ENCODE peak calls at places on chromosome X, in five cellular contexts. Y is activated T-cell treated with anti-CD3 and anti-CD28 coated beads, Interleukin-2, amount 50 U/mL, for 72 hours; N is EH; Z is non-pigmented ciliary epithelial cell; Q is fibroblast of mammary gland. I is an unnamed sample.

GRCh38 chrX:9272166-9272565 is 192.7 kb upstream of the TBL1X start:
- DNase-seq in Y (no peak), N (peak; percentile 0), Z (no peak), Q (peak; percentile 84), I (no peak)

GRCh38 chrX:148562846-148563245 is 62.4 kb downstream of the AFF2 start:
- DNase-seq in Y (no peak), N (no peak), Z (no peak), Q (no peak), I (no peak)

GRCh38 chrX:120401301-120401700 is 39.4 kb downstream of the ATP1B4 start:
- DNase-seq in Y (no peak), N (no peak), Z (no peak), Q (no peak), I (no peak)

GRCh38 chrX:368811-369562 is 17.7 kb downstream of the PPP2R3B start:
- DNase-seq in Y (no peak), N (peak; percentile 71), Z (no peak), Q (peak; percentile 27), I (no peak)

GRCh38 chrX:136752796-136753195 is 27.9 kb downstream of the ARHGEF6 start:
- DNase-seq in Y (no peak), N (peak; percentile 52), Z (no peak), Q (peak; percentile 57), I (no peak)

GRCh38 chrX:154833746-154834274 is 652 bp downstream of the SMIM9 start:
- DNase-seq in Y (no peak), N (no peak), Z (no peak), Q (no peak), I (no peak)

GRCh38 chrX:23822397-23822796 is 39.4 kb downstream of the SAT1 start:
- DNase-seq in Y (no peak), N (peak; percentile 53), Z (no peak), Q (peak; percentile 15), I (no peak)

GRCh38 chrX:19642517-19643109 is 127.3 kb upstream of the MAP3K15 start:
- DNase-seq in Y (no peak), N (no peak), Z (no peak), Q (no peak), I (no peak)

GRCh38 chrX:147848009-147848408 is 63.7 kb upstream of the FMR1 start:
- DNase-seq in Y (no peak), N (no peak), Z (no peak), Q (no peak), I (no peak)

GRCh38 chrX:128769511-128769910 is 717.3 kb upstream of the ACTRT1 start:
- DNase-seq in Y (no peak), N (no peak), Z (no peak), Q (no peak), I (no peak)

GRCh38 chrX:97787849-97788248 is 904.1 kb downstream of the RPA4 start:
- DNase-seq in Y (no peak), N (no peak), Z (no peak), Q (no peak), I (no peak)

GRCh38 chrX:40474205-40474626 is 106.6 kb upstream of the ATP6AP2 start:
- DNase-seq in Y (no peak), N (no peak), Z (no peak), Q (no peak), I (no peak)

GRCh38 chrX:101219840-101220191 is 230 bp downstream of the DRP2 start:
- DNase-seq in Y (no peak), N (peak; percentile 58), Z (no peak), Q (no peak), I (no peak)

GRCh38 chrX:39438603-39439602 is 637.6 kb downstream of the MID1IP1 start:
- DNase-seq in Y (no peak), N (no peak), Z (no peak), Q (no peak), I (no peak)

GRCh38 chrX:47148946-47149345 is 3.9 kb downstream of the RBM10 start:
- DNase-seq in Y (peak; percentile 54), N (no peak), Z (no peak), Q (peak; percentile 53), I (peak; percentile 46)

GRCh38 chrX:70432936-70433847 is 10.1 kb downstream of the GDPD2 start:
- DNase-seq in Y (no peak), N (no peak), Z (no peak), Q (no peak), I (no peak)

GRCh38 chrX:148049441-148049840 is 68.3 kb downstream of the FMR1NB start:
- DNase-seq in Y (no peak), N (peak; percentile 37), Z (no peak), Q (peak; percentile 45), I (no peak)

GRCh38 chrX:53262918-53263394 is 18.4 kb downstream of the IQSEC2 start:
- DNase-seq in Y (peak; percentile 15), N (peak; percentile 84), Z (no peak), Q (peak; percentile 85), I (peak; percentile 2)

GRCh38 chrX:54820737-54821136 is 13.2 kb downstream of the MAGED2 start:
- DNase-seq in Y (no peak), N (no peak), Z (no peak), Q (no peak), I (no peak)

GRCh38 chrX:41036668-41037326 is 48.4 kb upstream of the USP9X start:
- DNase-seq in Y (no peak), N (no peak), Z (no peak), Q (no peak), I (no peak)

GRCh38 chrX:44570524-44570923 is 27.9 kb upstream of the FUNDC1 start:
- DNase-seq in Y (no peak), N (no peak), Z (no peak), Q (peak; percentile 50), I (no peak)

GRCh38 chrX:84729809-84730208 is 227.6 kb upstream of the HDX start:
- DNase-seq in Y (peak; percentile 1), N (peak; percentile 41), Z (no peak), Q (peak; percentile 52), I (no peak)

GRCh38 chrX:43970528-43970927 is 2.7 kb downstream of the NDP start:
- DNase-seq in Y (no peak), N (peak; percentile 44), Z (no peak), Q (peak; percentile 81), I (no peak)

GRCh38 chrX:76148011-76148665 is 24.7 kb upstream of the PBDC1 start:
- DNase-seq in Y (peak; percentile 2), N (peak; percentile 59), Z (no peak), Q (peak; percentile 51), I (no peak)

GRCh38 chrX:46647251-46647650 is 73.7 kb downstream of the CHST7 start:
- DNase-seq in Y (no peak), N (peak; percentile 19), Z (no peak), Q (no peak), I (no peak)

GRCh38 chrX:47562615-47563243 is 1.7 kb downstream of the ARAF start:
- DNase-seq in Y (peak; percentile 38), N (peak; percentile 44), Z (no peak), Q (peak; percentile 41), I (peak; percentile 35)

GRCh38 chrX:146396409-146396808 is 413.2 kb upstream of the CXorf51B start:
- DNase-seq in Y (no peak), N (no peak), Z (no peak), Q (no peak), I (no peak)

GRCh38 chrX:10087391-10087790 is 69.4 kb upstream of the CLCN4 start:
- DNase-seq in Y (no peak), N (no peak), Z (no peak), Q (no peak), I (no peak)

GRCh38 chrX:39755152-39756032 is 342.4 kb downstream of the BCOR start:
- DNase-seq in Y (no peak), N (peak; percentile 96), Z (peak; percentile 85), Q (peak; percentile 95), I (no peak)

GRCh38 chrX:8672176-8672575 is 59.8 kb downstream of the ANOS1 start:
- DNase-seq in Y (no peak), N (no peak), Z (no peak), Q (no peak), I (no peak)

GRCh38 chrX:39674771-39675553 is 422.8 kb downstream of the BCOR start:
- DNase-seq in Y (no peak), N (no peak), Z (no peak), Q (no peak), I (no peak)

GRCh38 chrX:106415276-106415895 is 196.4 kb upstream of the RADX start:
- DNase-seq in Y (no peak), N (peak; percentile 7), Z (no peak), Q (peak; percentile 28), I (no peak)

GRCh38 chrX:8815460-8816065 is 14.4 kb upstream of the FAM9A start:
- DNase-seq in Y (peak; percentile 9), N (peak; percentile 47), Z (peak; percentile 10), Q (peak; percentile 48), I (no peak)

GRCh38 chrX:154136627-154137161 is 7.3 kb upstream of the OPN1LW start:
- DNase-seq in Y (peak; percentile 75), N (peak; percentile 65), Z (no peak), Q (peak; percentile 31), I (peak; percentile 72)

I was measured in activated naive CD4-positive, alpha-beta T cell treated with Interleukin-2 at 50 U/mL for 16 hours.